ENCODE peak calls at places on chromosomes 13 and 19, in six cellular contexts. C is ascending aorta, J is fibroblast of lung, I is astrocyte of the cerebellum, B is AG04450, Z is tibial artery. A is an unnamed sample.
A peak's percentile ranks its signal among the peaks of the same experiment; 100 is the strongest.

GRCh38 chr19:3345850-3346460 is 20.4 kb upstream of the NFIC start:
- DNase-seq in J (no peak), C (no peak), I (no peak), B (no peak), Z (no peak), A (no peak)

GRCh38 chr13:23447927-23448326 is 14.4 kb upstream of the SACS start:
- DNase-seq in C (no peak), I (no peak), Z (no peak), B (peak; percentile 90), J (peak; percentile 67), A (no peak)

GRCh38 chr13:95154441-95154886 is 146.8 kb downstream of the ABCC4 start:
- DNase-seq in I (no peak), J (peak; percentile 25), Z (no peak), C (no peak), B (no peak), A (no peak)

GRCh38 chr13:74134777-74135305 is 637 bp upstream of the KLF12 start:
- DNase-seq in Z (peak; percentile 84), C (no peak), B (no peak), J (no peak), I (no peak), A (peak; percentile 89)

GRCh38 chr13:107866007-107866665 is 349.2 kb downstream of the LIG4 start:
- DNase-seq in I (no peak), Z (no peak), J (peak; percentile 62), C (no peak), B (no peak), A (peak; percentile 85)

GRCh38 chr19:48565090-48565489 is 13.1 kb downstream of the SULT2B1 start:
- DNase-seq in C (no peak), B (no peak), Z (no peak), I (no peak), J (peak; percentile 46), A (no peak)

GRCh38 chr13:36997716-36998427 is 1.3 kb downstream of the ALG5 start:
- DNase-seq in B (no peak), J (peak; percentile 11), Z (no peak), I (no peak), C (no peak), A (no peak)

GRCh38 chr13:23609414-23610186 is 39.4 kb downstream of the TNFRSF19 start:
- DNase-seq in I (peak; percentile 65), J (peak; percentile 77), B (peak; percentile 29), C (no peak), Z (no peak), A (no peak)

GRCh38 chr19:45791744-45792481 is 732 bp downstream of the DMWD start:
- DNase-seq in C (no peak), J (no peak), I (no peak), B (no peak), Z (no peak), A (no peak)

GRCh38 chr19:10816691-10817090 is 19.3 kb downstream of the TMED1 start:
- DNase-seq in J (no peak), I (no peak), C (no peak), B (no peak), Z (no peak), A (no peak)

GRCh38 chr13:46622918-46623256 is 69.9 kb downstream of the LRCH1 start:
- DNase-seq in I (peak; percentile 38), J (peak; percentile 70), Z (peak; percentile 75), C (no peak), B (peak; percentile 60), A (no peak)

GRCh38 chr19:48170817-48171347 is 402 bp downstream of the ZSWIM9 start:
- DNase-seq in I (no peak), Z (no peak), J (no peak), B (no peak), C (no peak), A (no peak)

GRCh38 chr13:97301382-97302095 is 79.4 kb downstream of the MBNL2 start:
- DNase-seq in I (no peak), C (no peak), Z (no peak), J (no peak), B (no peak), A (no peak)

GRCh38 chr19:45099465-45100201 is 6.7 kb downstream of the PPP1R37 start:
- DNase-seq in Z (no peak), B (no peak), C (no peak), I (no peak), J (no peak), A (no peak)

GRCh38 chr19:3466630-3467029 is 13.7 kb downstream of the SMIM24 start:
- DNase-seq in Z (peak; percentile 97), J (no peak), I (no peak), C (peak; percentile 53), B (no peak), A (no peak)

GRCh38 chr13:19267746-19268145 is 86.1 kb upstream of the TUBA3C start:
- DNase-seq in I (no peak), J (no peak), B (no peak), C (no peak), Z (no peak), A (no peak)

GRCh38 chr13:106083620-106084350 is 451.7 kb downstream of the EFNB2 start:
- DNase-seq in Z (no peak), B (no peak), I (no peak), J (peak; percentile 47), C (no peak), A (no peak)

GRCh38 chr19:35487821-35488220 is 2.4 kb downstream of the KRTDAP start:
- DNase-seq in B (no peak), Z (no peak), C (no peak), J (no peak), I (no peak), A (no peak)

GRCh38 chr19:3372413-3372812 is 6.0 kb downstream of the NFIC start:
- DNase-seq in C (no peak), Z (no peak), J (no peak), B (no peak), I (no peak), A (no peak)

GRCh38 chr13:76965759-76966421 is 17.6 kb downstream of the ACOD1 start:
- DNase-seq in J (peak; percentile 75), Z (peak; percentile 73), I (peak; percentile 70), C (no peak), B (peak; percentile 26), A (peak; percentile 89)

GRCh38 chr13:74187564-74187963 is 53.4 kb upstream of the KLF12 start:
- DNase-seq in I (no peak), C (no peak), B (no peak), Z (no peak), J (peak; percentile 32), A (no peak)

GRCh38 chr19:10283301-10283733 is 3.4 kb upstream of the ICAM4 start:
- DNase-seq in I (no peak), C (no peak), Z (no peak), B (no peak), J (no peak), A (no peak)

GRCh38 chr13:99182439-99182838 is 18.2 kb upstream of the UBAC2 start:
- DNase-seq in J (no peak), Z (no peak), B (no peak), I (no peak), C (no peak), A (no peak)

GRCh38 chr13:27793377-27794074 is 1.2 kb downstream of the GSX1 start:
- DNase-seq in B (no peak), Z (no peak), I (no peak), C (no peak), J (no peak), A (no peak)

GRCh38 chr13:66926200-66926850 is 303.8 kb downstream of the PCDH9 start:
- DNase-seq in B (no peak), C (no peak), J (peak; percentile 23), I (no peak), Z (no peak), A (no peak)

GRCh38 chr13:27997904-27998522 is 9.5 kb upstream of the URAD start:
- DNase-seq in B (no peak), I (no peak), Z (peak; percentile 79), J (peak; percentile 15), C (no peak), A (no peak)

GRCh38 chr19:610801-611505 is 21.3 kb downstream of the HCN2 start:
- DNase-seq in Z (no peak), C (no peak), J (peak; percentile 89), I (peak; percentile 92), B (peak; percentile 33), A (peak; percentile 93)

GRCh38 chr19:1854542-1855039 is 6.3 kb upstream of the REXO1 start:
- DNase-seq in B (no peak), Z (no peak), C (no peak), J (no peak), I (no peak), A (no peak)

GRCh38 chr13:55516610-55517009 is 1624.1 kb upstream of the PRR20A start:
- DNase-seq in I (no peak), B (no peak), J (no peak), C (no peak), Z (no peak), A (no peak)

DNA sequence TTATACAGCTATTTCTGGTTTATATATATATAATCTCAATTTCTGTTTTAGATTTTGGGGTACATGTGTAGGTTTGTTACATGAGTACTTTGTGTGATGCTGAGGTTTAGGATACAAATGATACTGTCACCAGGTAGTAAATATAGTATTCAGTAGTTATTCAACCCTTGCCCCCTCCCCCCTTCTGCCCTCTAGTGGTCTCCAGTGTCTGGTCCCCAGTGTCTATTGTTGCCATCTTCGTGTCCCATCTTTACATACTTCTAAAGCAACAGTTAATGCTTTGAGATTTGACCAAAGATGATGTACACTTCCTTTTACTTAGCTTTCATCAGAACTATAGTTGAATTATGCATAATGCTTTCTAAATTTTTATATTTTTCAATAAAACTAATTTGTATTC is 1623.4 kb upstream of the PRR20A start:
- DNase-seq in I (no peak), Z (no peak), J (no peak), B (no peak), C (no peak), A (no peak)
- TF ChIP-seq CTCF in I (no peak), Z (no peak), J (peak; percentile 11), B (no peak), C (no peak), A (peak; percentile 31)

GRCh38 chr13:32315255-32316029 is at the start of the genes BRCA2 and ZAR1L:
- DNase-seq in C (peak; percentile 54), Z (peak; percentile 92), J (peak; percentile 91), I (peak; percentile 66), B (peak; percentile 71), A (peak; percentile 94)
- TF ChIP-seq CTCF in C (no peak), Z (no peak), J (no peak), I (no peak), B (no peak), A (no peak)

GRCh38 chr19:8498295-8498694 is 4.1 kb downstream of the PRAM1 start:
- DNase-seq in B (no peak), I (no peak), C (no peak), Z (no peak), J (no peak), A (no peak)
- TF ChIP-seq CTCF in B (no peak), I (no peak), C (no peak), Z (no peak), J (no peak), A (no peak)

DNA sequence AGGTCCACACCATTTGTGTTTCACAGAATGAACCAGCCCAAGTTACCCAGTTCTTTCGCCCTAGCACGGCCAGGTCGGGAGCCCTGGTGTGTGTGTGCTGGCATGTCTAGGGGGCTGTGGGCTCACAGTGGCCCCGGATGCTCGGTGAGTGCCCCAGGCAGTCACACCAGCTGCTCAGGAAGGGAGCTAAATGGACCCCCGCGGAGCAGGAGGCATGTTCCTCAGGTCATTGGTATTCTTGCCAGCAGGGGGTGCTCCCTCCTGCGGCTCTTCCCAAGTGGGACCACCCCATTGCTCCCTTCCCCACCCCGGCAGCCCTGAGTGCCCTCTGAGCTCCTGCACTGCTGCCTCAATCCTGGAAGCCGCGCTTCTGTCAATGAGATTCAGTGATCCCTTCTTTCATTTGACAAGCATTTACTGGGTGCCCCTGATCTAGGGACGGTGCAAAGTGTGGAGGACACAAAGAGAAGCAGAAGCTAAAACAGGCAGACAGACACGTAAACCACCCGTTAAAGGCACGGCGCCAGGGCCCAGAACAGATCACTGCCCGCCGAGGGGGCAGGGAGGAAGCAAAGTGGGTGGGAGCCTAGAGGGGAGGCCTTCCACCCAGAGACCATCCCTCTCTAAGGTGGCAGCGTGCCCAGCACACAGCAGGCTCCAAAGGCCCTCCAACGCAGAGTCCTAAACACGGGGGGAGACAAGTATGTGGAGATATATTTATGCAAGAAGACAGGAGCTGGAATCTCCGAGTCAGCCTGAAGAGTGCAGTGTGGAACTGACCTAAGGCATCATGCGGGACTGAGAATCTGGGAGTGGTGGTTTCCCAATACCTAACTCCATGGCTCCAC is 5.2 kb upstream of the ADPRHL1 start:
- DNase-seq in Z (no peak), B (peak; percentile 13), C (no peak), I (peak; percentile 45), J (peak; percentile 42), A (peak; percentile 84)
- TF ChIP-seq CTCF in Z (no peak), B (peak; percentile 64), C (no peak), I (peak; percentile 36), J (peak; percentile 49), A (peak; percentile 49)

A was measured in osteocyte.